ENCODE peak calls at places on chromosomes 3 and 15, in seven cellular contexts. One of them, this sample, is unnamed.

GRCh38 chr3:12303532-12303931 is 14.7 kb downstream of the PPARG start:
- DNase-seq in nephron progenitor cell: no peak
- DNase-seq in heart right ventricle: no peak
- DNase-seq in ovary: no peak
- DNase-seq in M059J: peak
- DNase-seq in left ventricle myocardium inferior: no peak
- DNase-seq in stimulated activated CD4-positive, alpha-beta T cell treated with anti-CD3 and anti-CD28 coated beads, Interleukin-15, amount 100 ng/mL, for 1 hour: no peak
- DNase-seq in this sample: no peak

GRCh38 chr15:26971303-26972018 is 480 bp downstream of the GABRG3 start:
- DNase-seq in nephron progenitor cell: peak
- DNase-seq in heart right ventricle: no peak
- DNase-seq in ovary: no peak
- DNase-seq in M059J: no peak
- DNase-seq in left ventricle myocardium inferior: no peak
- DNase-seq in stimulated activated CD4-positive, alpha-beta T cell treated with anti-CD3 and anti-CD28 coated beads, Interleukin-15, amount 100 ng/mL, for 1 hour: no peak
- DNase-seq in this sample: no peak

GRCh38 chr3:138398791-138399575 is 35.4 kb upstream of the ESYT3 start:
- DNase-seq in nephron progenitor cell: no peak
- DNase-seq in heart right ventricle: no peak
- DNase-seq in ovary: peak
- DNase-seq in M059J: no peak
- DNase-seq in left ventricle myocardium inferior: no peak
- DNase-seq in stimulated activated CD4-positive, alpha-beta T cell treated with anti-CD3 and anti-CD28 coated beads, Interleukin-15, amount 100 ng/mL, for 1 hour: no peak
- DNase-seq in this sample: no peak

GRCh38 chr3:144067059-144067458 is 95.4 kb downstream of the DIPK2A start:
- DNase-seq in nephron progenitor cell: no peak
- DNase-seq in heart right ventricle: no peak
- DNase-seq in ovary: no peak
- DNase-seq in M059J: no peak
- DNase-seq in left ventricle myocardium inferior: no peak
- DNase-seq in stimulated activated CD4-positive, alpha-beta T cell treated with anti-CD3 and anti-CD28 coated beads, Interleukin-15, amount 100 ng/mL, for 1 hour: no peak
- DNase-seq in this sample: no peak

GRCh38 chr15:52337198-52337853 is 41.7 kb upstream of the MYO5C start:
- DNase-seq in nephron progenitor cell: no peak
- DNase-seq in heart right ventricle: no peak
- DNase-seq in ovary: no peak
- DNase-seq in M059J: peak
- DNase-seq in left ventricle myocardium inferior: no peak
- DNase-seq in stimulated activated CD4-positive, alpha-beta T cell treated with anti-CD3 and anti-CD28 coated beads, Interleukin-15, amount 100 ng/mL, for 1 hour: no peak
- DNase-seq in this sample: no peak

GRCh38 chr3:138945646-138946553 is 1.0 kb downstream of the FOXL2 start:
- DNase-seq in nephron progenitor cell: peak
- DNase-seq in heart right ventricle: no peak
- DNase-seq in ovary: peak
- DNase-seq in M059J: peak
- DNase-seq in left ventricle myocardium inferior: no peak
- DNase-seq in stimulated activated CD4-positive, alpha-beta T cell treated with anti-CD3 and anti-CD28 coated beads, Interleukin-15, amount 100 ng/mL, for 1 hour: no peak
- DNase-seq in this sample: no peak

GRCh38 chr3:65636326-65636725 is 402.4 kb downstream of the MAGI1 start:
- DNase-seq in nephron progenitor cell: no peak
- DNase-seq in heart right ventricle: no peak
- DNase-seq in ovary: no peak
- DNase-seq in M059J: no peak
- DNase-seq in left ventricle myocardium inferior: no peak
- DNase-seq in stimulated activated CD4-positive, alpha-beta T cell treated with anti-CD3 and anti-CD28 coated beads, Interleukin-15, amount 100 ng/mL, for 1 hour: no peak
- DNase-seq in this sample: no peak

GRCh38 chr3:142273501-142273900 is 48.1 kb upstream of the GK5 start:
- DNase-seq in nephron progenitor cell: no peak
- DNase-seq in heart right ventricle: no peak
- DNase-seq in ovary: no peak
- DNase-seq in M059J: no peak
- DNase-seq in left ventricle myocardium inferior: no peak
- DNase-seq in stimulated activated CD4-positive, alpha-beta T cell treated with anti-CD3 and anti-CD28 coated beads, Interleukin-15, amount 100 ng/mL, for 1 hour: no peak
- DNase-seq in this sample: no peak

GRCh38 chr3:149908558-149908957 is 62.1 kb downstream of the PFN2 start:
- DNase-seq in nephron progenitor cell: no peak
- DNase-seq in heart right ventricle: no peak
- DNase-seq in ovary: no peak
- DNase-seq in M059J: no peak
- DNase-seq in left ventricle myocardium inferior: no peak
- DNase-seq in stimulated activated CD4-positive, alpha-beta T cell treated with anti-CD3 and anti-CD28 coated beads, Interleukin-15, amount 100 ng/mL, for 1 hour: no peak
- DNase-seq in this sample: no peak

GRCh38 chr15:78739996-78740903 is 71.0 kb downstream of the ADAMTS7 start:
- DNase-seq in nephron progenitor cell: peak
- DNase-seq in heart right ventricle: no peak
- DNase-seq in ovary: no peak
- DNase-seq in M059J: peak
- DNase-seq in left ventricle myocardium inferior: no peak
- DNase-seq in stimulated activated CD4-positive, alpha-beta T cell treated with anti-CD3 and anti-CD28 coated beads, Interleukin-15, amount 100 ng/mL, for 1 hour: no peak
- DNase-seq in this sample: no peak

GRCh38 chr3:123739754-123740153 is 144.4 kb downstream of the MYLK start:
- DNase-seq in nephron progenitor cell: no peak
- DNase-seq in heart right ventricle: no peak
- DNase-seq in ovary: no peak
- DNase-seq in M059J: peak
- DNase-seq in left ventricle myocardium inferior: no peak
- DNase-seq in stimulated activated CD4-positive, alpha-beta T cell treated with anti-CD3 and anti-CD28 coated beads, Interleukin-15, amount 100 ng/mL, for 1 hour: no peak
- DNase-seq in this sample: no peak

GRCh38 chr3:183515968-183516851 is 39.3 kb downstream of the KLHL6 start:
- DNase-seq in nephron progenitor cell: no peak
- DNase-seq in heart right ventricle: no peak
- DNase-seq in ovary: no peak
- DNase-seq in M059J: no peak
- DNase-seq in left ventricle myocardium inferior: no peak
- DNase-seq in stimulated activated CD4-positive, alpha-beta T cell treated with anti-CD3 and anti-CD28 coated beads, Interleukin-15, amount 100 ng/mL, for 1 hour: peak
- DNase-seq in this sample: no peak

GRCh38 chr3:4271834-4272233 is 31.3 kb upstream of the SETMAR start:
- DNase-seq in nephron progenitor cell: peak
- DNase-seq in heart right ventricle: no peak
- DNase-seq in ovary: no peak
- DNase-seq in M059J: peak
- DNase-seq in left ventricle myocardium inferior: no peak
- DNase-seq in stimulated activated CD4-positive, alpha-beta T cell treated with anti-CD3 and anti-CD28 coated beads, Interleukin-15, amount 100 ng/mL, for 1 hour: no peak
- DNase-seq in this sample: no peak

GRCh38 chr15:99017322-99017701 is 9.7 kb upstream of the PGPEP1L start:
- DNase-seq in nephron progenitor cell: no peak
- DNase-seq in heart right ventricle: no peak
- DNase-seq in ovary: no peak
- DNase-seq in M059J: no peak
- DNase-seq in left ventricle myocardium inferior: no peak
- DNase-seq in stimulated activated CD4-positive, alpha-beta T cell treated with anti-CD3 and anti-CD28 coated beads, Interleukin-15, amount 100 ng/mL, for 1 hour: no peak
- DNase-seq in this sample: no peak

This sample was measured in gastrocnemius medialis.